ENCODE peak calls at places on chromosomes 5 and 9, in eight cellular contexts. A is T-helper 17 cell; P is Right ventricle myocardium inferior; T is ACHN; V is foreskin fibroblast; H is HTR-8/SVneo; Q is effector memory CD8-positive, alpha-beta T cell; D is upper lobe of right lung. U is an unnamed sample.
A peak's percentile ranks its signal among the peaks of the same experiment; 100 is the strongest.

GRCh38 chr5:5711112-5711511 is 288.6 kb downstream of the ICE1 start:
- DNase-seq in A (no peak), P (no peak), T (no peak), V (no peak), H (no peak), Q (no peak), D (no peak), U (no peak)

GRCh38 chr5:168822745-168823281 is 243.6 kb upstream of the PANK3 start:
- DNase-seq in A (no peak), P (no peak), T (no peak), V (peak; percentile 17), H (no peak), Q (no peak), D (no peak), U (no peak)

GRCh38 chr5:131245312-131245711 is 18.5 kb upstream of the CDC42SE2 start:
- DNase-seq in A (no peak), P (no peak), T (no peak), V (no peak), H (no peak), Q (no peak), D (no peak), U (no peak)

GRCh38 chr9:98521141-98521540 is 187.6 kb downstream of the GABBR2 start:
- DNase-seq in A (no peak), P (no peak), T (no peak), V (peak; percentile 57), H (no peak), Q (no peak), D (no peak), U (no peak)

GRCh38 chr5:57795203-57795602 is 312.6 kb upstream of the ACTBL2 start:
- DNase-seq in A (no peak), P (no peak), T (no peak), V (no peak), H (no peak), Q (no peak), D (no peak), U (no peak)

GRCh38 chr5:173045481-173045880 is 10.7 kb upstream of the CREBRF start:
- DNase-seq in A (no peak), P (no peak), T (no peak), V (no peak), H (no peak), Q (no peak), D (no peak), U (no peak)

GRCh38 chr9:128416432-128417019 is 4.1 kb upstream of the CERCAM start:
- DNase-seq in A (no peak), P (no peak), T (no peak), V (no peak), H (no peak), Q (no peak), D (no peak), U (no peak)

GRCh38 chr5:96067251-96067650 is 105.6 kb upstream of the ELL2 start:
- DNase-seq in A (no peak), P (no peak), T (no peak), V (no peak), H (no peak), Q (no peak), D (no peak), U (no peak)

GRCh38 chr5:125487231-125487630 is 740.8 kb upstream of the ZNF608 start:
- DNase-seq in A (no peak), P (no peak), T (no peak), V (no peak), H (no peak), Q (no peak), D (no peak), U (no peak)

GRCh38 chr9:77808750-77809079 is 160.6 kb upstream of the GNA14 start:
- DNase-seq in A (no peak), P (no peak), T (no peak), V (no peak), H (no peak), Q (no peak), D (no peak), U (no peak)

GRCh38 chr5:67998709-67999251 is 216.8 kb upstream of the PIK3R1 start:
- DNase-seq in A (no peak), P (peak; percentile 78), T (no peak), V (peak; percentile 97), H (peak; percentile 32), Q (no peak), D (peak; percentile 76), U (no peak)

GRCh38 chr5:1536298-1537165 is 12.8 kb upstream of the LPCAT1 start:
- DNase-seq in A (peak; percentile 52), P (no peak), T (peak; percentile 55), V (no peak), H (no peak), Q (peak; percentile 71), D (peak; percentile 46), U (peak; percentile 87)

GRCh38 chr5:132086277-132086794 is 12.7 kb downstream of the CSF2 start:
- DNase-seq in A (no peak), P (peak; percentile 87), T (peak; percentile 78), V (peak; percentile 97), H (peak; percentile 84), Q (no peak), D (no peak), U (no peak)

GRCh38 chr5:134552301-134552700 is 26.8 kb downstream of the JADE2 start:
- DNase-seq in A (no peak), P (peak; percentile 82), T (peak; percentile 80), V (peak; percentile 92), H (no peak), Q (no peak), D (no peak), U (no peak)

GRCh38 chr9:124013263-124014211 is 2.0 kb downstream of the LHX2 start:
- DNase-seq in A (no peak), P (no peak), T (no peak), V (no peak), H (no peak), Q (no peak), D (no peak), U (peak; percentile 51)

GRCh38 chr5:74396913-74397606 is 243.5 kb downstream of the ENC1 start:
- DNase-seq in A (no peak), P (no peak), T (no peak), V (no peak), H (no peak), Q (no peak), D (no peak), U (no peak)

GRCh38 chr5:163760498-163760897 is 255.1 kb downstream of the MAT2B start:
- DNase-seq in A (no peak), P (no peak), T (no peak), V (peak; percentile 78), H (peak; percentile 48), Q (no peak), D (no peak), U (no peak)

U was measured in activated effector memory CD4-positive, alpha-beta T cell treated with anti-CD3 and anti-CD28 coated beads, Interleukin-2, amount 50 U/mL, for 16 hours.